ENCODE peak calls at places on chromosomes 13 and 19, in six cellular contexts. V is aorta; M is BE2C; I is hepatocyte; K is CD4-positive, alpha-beta T cell; Z is tibial artery. T is an unnamed sample. For H3K9me3, the result is how much of the 10 kb centered on the place peaks cover.

GRCh38 chr19:40623403-40624239 is 22.5 kb downstream of the LTBP4 start:
- DNase-seq in V (no peak), I (peak), M (peak), K (no peak), Z (no peak), T (no peak)

GRCh38 chr19:19355606-19356139 is 35.0 kb downstream of the MAU2 start:
- DNase-seq in I (no peak), M (no peak), K (no peak), Z (no peak), V (no peak), T (no peak)

GRCh38 chr13:20714563-20715339 is 11.3 kb downstream of the IL17D start:
- DNase-seq in V (peak), K (no peak), Z (peak), I (peak), M (no peak), T (no peak)

GRCh38 chr13:99496322-99497142 is 4.7 kb upstream of the TM9SF2 start:
- DNase-seq in V (peak), I (no peak), M (peak), Z (peak), K (peak), T (peak)

GRCh38 chr13:37417042-37417441 is 181.5 kb downstream of the POSTN start:
- DNase-seq in V (no peak), I (no peak), M (no peak), Z (no peak), K (no peak), T (no peak)

GRCh38 chr13:30125422-30126073 is 181.8 kb downstream of the KATNAL1 start:
- DNase-seq in K (no peak), Z (no peak), I (peak), V (no peak), M (no peak), T (no peak)

GRCh38 chr13:113075711-113076110 is 29.9 kb upstream of the F7 start:
- DNase-seq in M (no peak), I (no peak), V (peak), Z (no peak), K (no peak), T (no peak)

GRCh38 chr13:30618938-30619289 is 1.2 kb downstream of the USPL1 start:
- DNase-seq in K (no peak), Z (no peak), M (no peak), V (no peak), I (no peak), T (no peak)

GRCh38 chr19:51417107-51417806 is at the start of gene SIGLEC10:
- DNase-seq in I (no peak), V (peak), K (no peak), M (no peak), Z (peak), T (no peak)

GRCh38 chr13:30042891-30043630 is 192.6 kb upstream of the UBL3 start:
- DNase-seq in Z (no peak), I (no peak), M (no peak), V (no peak), K (no peak), T (no peak)

GRCh38 chr13:59435024-59435423 is 728.7 kb downstream of the DIAPH3 start:
- DNase-seq in I (no peak), K (no peak), V (no peak), Z (no peak), M (no peak), T (no peak)

GRCh38 chr19:2636897-2637683 is 65.4 kb downstream of the GNG7 start:
- DNase-seq in K (peak), I (peak), M (peak), V (peak), Z (no peak), T (peak)

DNA sequence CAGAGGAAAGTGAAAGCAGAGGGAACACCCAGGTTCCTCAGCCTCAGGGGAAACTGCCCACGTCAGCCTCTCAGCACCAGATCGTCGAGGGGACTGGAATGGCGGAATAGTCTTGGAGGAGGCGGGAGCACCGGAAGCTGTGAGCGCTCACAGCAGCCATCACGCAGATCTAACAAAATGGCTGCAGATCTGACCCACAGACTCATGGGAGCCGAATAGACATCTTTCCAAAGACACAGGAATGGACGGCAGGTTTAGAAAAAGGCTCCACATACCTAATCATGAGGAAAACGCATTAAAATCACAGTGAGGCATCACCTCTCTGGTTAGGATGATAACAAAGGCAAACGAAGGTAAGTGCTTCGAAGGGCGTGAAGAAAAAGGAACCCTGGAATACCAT is 11.8 kb upstream of the LILRA2 start:
- DNase-seq in K (no peak), I (no peak), M (no peak), Z (no peak), V (no peak), T (no peak)
- H3K9me3 ChIP-seq in K (under half), I (under half), M (under half), Z (under half), V (under half), T (under half)

DNA sequence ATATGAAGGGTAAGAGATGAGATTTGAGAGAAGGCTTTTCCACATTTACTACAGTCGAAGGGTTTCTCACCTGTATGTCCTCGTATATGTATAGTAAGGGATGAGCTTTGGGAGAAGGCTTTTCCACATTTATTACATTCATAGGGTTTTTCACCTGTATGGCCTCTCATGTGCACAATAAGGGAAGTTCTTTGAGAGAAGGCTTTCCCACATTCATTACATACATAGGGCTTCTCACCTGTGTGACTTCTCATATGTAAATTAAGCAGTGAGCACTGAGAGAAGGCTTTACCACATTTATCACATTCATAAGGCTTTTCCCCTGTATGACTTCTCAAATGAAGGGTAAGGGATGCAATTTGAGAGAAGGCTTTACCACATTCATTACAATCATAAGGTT is 41.8 kb downstream of the ZNF527 start:
- DNase-seq in K (no peak), Z (no peak), M (no peak), I (no peak), V (no peak), T (no peak)
- H3K9me3 ChIP-seq in K (half or more), Z (half or more), M (under half), I (half or more), V (under half), T (under half)

GRCh38 chr13:103039183-103039582 is 27.0 kb downstream of the SLC10A2 start:
- DNase-seq in M (no peak), V (no peak), I (no peak), K (no peak), Z (no peak), T (no peak)
- H3K9me3 ChIP-seq in M (under half), V (under half), I (under half), K (under half), Z (under half), T (under half)

GRCh38 chr19:29086182-29086581 is 126.8 kb downstream of the UQCRFS1 start:
- DNase-seq in K (no peak), Z (no peak), V (no peak), I (peak), M (no peak), T (no peak)

GRCh38 chr19:29084266-29084665 is 128.7 kb downstream of the UQCRFS1 start:
- DNase-seq in M (no peak), V (no peak), Z (no peak), I (peak), K (no peak), T (no peak)

GRCh38 chr19:29085630-29086029 is 127.3 kb downstream of the UQCRFS1 start:
- DNase-seq in I (no peak), M (no peak), Z (no peak), V (no peak), K (no peak), T (no peak)

GRCh38 chr19:29088761-29089160 is 124.2 kb downstream of the UQCRFS1 start:
- DNase-seq in I (no peak), Z (no peak), M (no peak), K (no peak), V (no peak), T (no peak)

DNA sequence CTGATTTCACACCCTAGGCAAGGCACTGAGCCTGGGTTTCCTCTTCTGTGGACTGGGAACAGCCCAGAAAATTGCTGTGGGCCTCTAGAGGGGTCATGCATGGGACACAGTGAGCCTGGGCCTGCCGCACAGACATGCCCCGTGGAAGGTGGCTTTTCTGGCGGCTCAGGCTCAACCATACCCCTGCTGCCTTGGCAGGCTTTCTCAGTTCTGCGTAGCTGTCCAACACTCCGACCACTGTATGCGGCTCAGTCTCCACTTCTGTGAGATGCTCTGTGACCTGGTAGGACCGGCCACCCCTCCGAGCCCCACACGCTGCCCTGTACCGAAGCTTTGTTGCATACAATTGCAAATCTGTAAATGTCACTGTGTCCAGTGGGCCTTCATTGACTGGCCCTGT is 126.3 kb downstream of the UQCRFS1 start:
- DNase-seq in K (no peak), Z (no peak), V (no peak), I (no peak), M (no peak), T (no peak)
- H3K9me3 ChIP-seq in K (under half), Z (under half), V (under half), I (under half), M (under half), T (under half)

GRCh38 chr13:76542176-76542575 is 344.0 kb downstream of the KCTD12 start:
- DNase-seq in K (no peak), M (no peak), Z (no peak), I (no peak), V (no peak), T (no peak)

GRCh38 chr13:76533251-76533650 is 353.0 kb downstream of the KCTD12 start:
- DNase-seq in I (no peak), M (no peak), V (no peak), Z (no peak), K (no peak), T (no peak)

GRCh38 chr13:76538004-76538403 is 348.2 kb downstream of the KCTD12 start:
- DNase-seq in V (no peak), I (no peak), M (no peak), K (no peak), Z (no peak), T (no peak)
- H3K9me3 ChIP-seq in V (under half), I (under half), M (under half), K (under half), Z (under half), T (under half)

DNA sequence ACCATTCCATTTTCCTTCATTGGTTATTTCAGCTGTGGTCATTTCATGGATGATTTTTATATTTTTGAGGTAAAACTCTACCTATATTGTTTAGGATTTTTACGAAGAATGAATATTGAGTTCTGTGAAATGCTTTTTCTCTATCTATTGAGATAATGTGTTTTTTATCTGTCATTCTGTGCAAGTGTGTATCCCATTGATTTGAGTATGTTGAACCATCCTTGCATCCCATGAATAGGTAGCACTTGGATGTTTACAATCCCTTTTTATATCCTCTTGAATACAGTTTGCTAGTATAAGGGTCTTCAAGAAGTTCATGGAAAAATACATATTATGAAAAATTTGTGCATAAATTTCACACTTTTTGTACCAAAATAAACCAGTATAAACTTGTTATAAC is 9.8 kb upstream of the ZNF525 start:
- DNase-seq in Z (no peak), V (no peak), K (no peak), M (no peak), I (no peak), T (no peak)
- H3K9me3 ChIP-seq in Z (half or more), V (under half), K (half or more), M (under half), I (half or more), T (under half)

T was measured in T-helper 17 cell.